ENCODE peak calls at places on chromosomes 4 and X, in ten cellular contexts. One of them, this sample, is unnamed.

GRCh38 chr4:119209077-119209476 is 3.4 kb upstream of the USP53 start:
- DNase-seq in adrenal gland: no peak
- DNase-seq in SW480: peak; percentile 77
- DNase-seq in D341Med: no peak
- DNase-seq in islet precursor cell: peak; percentile 63
- DNase-seq in AG09319: peak; percentile 51
- DNase-seq in hypothalamus: no peak
- DNase-seq in DMS79: no peak
- DNase-seq in GM23248: peak; percentile 95
- DNase-seq in dermis microvascular lymphatic vessel endothelial cell: no peak
- DNase-seq in this sample: peak; percentile 24

GRCh38 chr4:139887378-139887801 is 221.8 kb downstream of the MGST2 start:
- DNase-seq in GM23248: peak; percentile 34
- DNase-seq in DMS79: no peak
- DNase-seq in hypothalamus: no peak
- DNase-seq in adrenal gland: no peak
- DNase-seq in D341Med: no peak
- DNase-seq in SW480: no peak
- DNase-seq in AG09319: no peak
- DNase-seq in islet precursor cell: no peak
- DNase-seq in dermis microvascular lymphatic vessel endothelial cell: no peak
- DNase-seq in this sample: no peak

GRCh38 chr4:52103314-52103713 is 52.2 kb downstream of the SPATA18 start:
- DNase-seq in SW480: peak; percentile 6
- DNase-seq in AG09319: no peak
- DNase-seq in DMS79: no peak
- DNase-seq in dermis microvascular lymphatic vessel endothelial cell: peak; percentile 7
- DNase-seq in islet precursor cell: no peak
- DNase-seq in adrenal gland: no peak
- DNase-seq in GM23248: peak; percentile 56
- DNase-seq in D341Med: no peak
- DNase-seq in hypothalamus: no peak
- DNase-seq in this sample: no peak

GRCh38 chr4:108058685-108059440 is 69.2 kb downstream of the HADH start:
- DNase-seq in AG09319: no peak
- DNase-seq in GM23248: peak; percentile 78
- DNase-seq in adrenal gland: no peak
- DNase-seq in DMS79: no peak
- DNase-seq in SW480: peak; percentile 66
- DNase-seq in D341Med: no peak
- DNase-seq in dermis microvascular lymphatic vessel endothelial cell: no peak
- DNase-seq in hypothalamus: no peak
- DNase-seq in islet precursor cell: peak; percentile 97
- DNase-seq in this sample: no peak

GRCh38 chr4:74610491-74610890 is 165.6 kb downstream of the AREG start:
- DNase-seq in GM23248: no peak
- DNase-seq in SW480: no peak
- DNase-seq in AG09319: no peak
- DNase-seq in hypothalamus: no peak
- DNase-seq in dermis microvascular lymphatic vessel endothelial cell: no peak
- DNase-seq in D341Med: no peak
- DNase-seq in islet precursor cell: no peak
- DNase-seq in DMS79: no peak
- DNase-seq in adrenal gland: no peak
- DNase-seq in this sample: no peak

GRCh38 chr4:38322709-38323108 is 341.3 kb upstream of the KLF3 start:
- DNase-seq in hypothalamus: no peak
- DNase-seq in DMS79: no peak
- DNase-seq in AG09319: peak; percentile 71
- DNase-seq in dermis microvascular lymphatic vessel endothelial cell: peak; percentile 25
- DNase-seq in D341Med: no peak
- DNase-seq in islet precursor cell: no peak
- DNase-seq in adrenal gland: peak; percentile 48
- DNase-seq in SW480: peak; percentile 55
- DNase-seq in GM23248: peak; percentile 89
- DNase-seq in this sample: no peak

GRCh38 chrX:108025954-108026616 is 18.8 kb upstream of the VSIG1 start:
- DNase-seq in islet precursor cell: no peak
- DNase-seq in hypothalamus: no peak
- DNase-seq in GM23248: no peak
- DNase-seq in dermis microvascular lymphatic vessel endothelial cell: no peak
- DNase-seq in adrenal gland: no peak
- DNase-seq in AG09319: no peak
- DNase-seq in D341Med: no peak
- DNase-seq in DMS79: no peak
- DNase-seq in SW480: no peak
- DNase-seq in this sample: no peak

GRCh38 chr4:94635172-94635571 is 122.6 kb upstream of the BMPR1B start:
- DNase-seq in islet precursor cell: no peak
- DNase-seq in SW480: no peak
- DNase-seq in GM23248: peak; percentile 82
- DNase-seq in D341Med: no peak
- DNase-seq in adrenal gland: no peak
- DNase-seq in AG09319: no peak
- DNase-seq in DMS79: no peak
- DNase-seq in dermis microvascular lymphatic vessel endothelial cell: no peak
- DNase-seq in hypothalamus: no peak
- DNase-seq in this sample: no peak

GRCh38 chr4:158571736-158572135 is 50.1 kb downstream of the RXFP1 start:
- DNase-seq in DMS79: no peak
- DNase-seq in GM23248: no peak
- DNase-seq in adrenal gland: no peak
- DNase-seq in dermis microvascular lymphatic vessel endothelial cell: no peak
- DNase-seq in hypothalamus: no peak
- DNase-seq in D341Med: no peak
- DNase-seq in SW480: no peak
- DNase-seq in AG09319: no peak
- DNase-seq in islet precursor cell: no peak
- DNase-seq in this sample: no peak

GRCh38 chrX:132968282-132968681 is 9.9 kb upstream of the HS6ST2 start:
- DNase-seq in DMS79: no peak
- DNase-seq in AG09319: no peak
- DNase-seq in hypothalamus: no peak
- DNase-seq in adrenal gland: no peak
- DNase-seq in SW480: no peak
- DNase-seq in D341Med: no peak
- DNase-seq in dermis microvascular lymphatic vessel endothelial cell: no peak
- DNase-seq in GM23248: no peak
- DNase-seq in islet precursor cell: no peak
- DNase-seq in this sample: no peak

GRCh38 chr4:121792966-121793365 is 8.2 kb upstream of the EXOSC9 start:
- DNase-seq in islet precursor cell: no peak
- DNase-seq in DMS79: no peak
- DNase-seq in D341Med: no peak
- DNase-seq in adrenal gland: no peak
- DNase-seq in dermis microvascular lymphatic vessel endothelial cell: no peak
- DNase-seq in GM23248: no peak
- DNase-seq in SW480: no peak
- DNase-seq in hypothalamus: no peak
- DNase-seq in AG09319: no peak
- DNase-seq in this sample: no peak

GRCh38 chrX:130746709-130747347 is 156.2 kb downstream of the ENOX2 start:
- DNase-seq in D341Med: no peak
- DNase-seq in DMS79: no peak
- DNase-seq in adrenal gland: no peak
- DNase-seq in islet precursor cell: no peak
- DNase-seq in dermis microvascular lymphatic vessel endothelial cell: no peak
- DNase-seq in hypothalamus: no peak
- DNase-seq in GM23248: peak; percentile 54
- DNase-seq in SW480: no peak
- DNase-seq in AG09319: no peak
- DNase-seq in this sample: no peak

GRCh38 chr4:63275491-63275890 is 1133.8 kb downstream of the TECRL start:
- DNase-seq in islet precursor cell: no peak
- DNase-seq in DMS79: no peak
- DNase-seq in dermis microvascular lymphatic vessel endothelial cell: no peak
- DNase-seq in GM23248: no peak
- DNase-seq in SW480: no peak
- DNase-seq in D341Med: no peak
- DNase-seq in adrenal gland: no peak
- DNase-seq in hypothalamus: no peak
- DNase-seq in AG09319: no peak
- DNase-seq in this sample: no peak

GRCh38 chr4:159070742-159071141 is 32.1 kb upstream of the RAPGEF2 start:
- DNase-seq in islet precursor cell: no peak
- DNase-seq in AG09319: peak; percentile 45
- DNase-seq in GM23248: peak; percentile 72
- DNase-seq in adrenal gland: no peak
- DNase-seq in DMS79: no peak
- DNase-seq in hypothalamus: peak; percentile 28
- DNase-seq in D341Med: no peak
- DNase-seq in SW480: no peak
- DNase-seq in dermis microvascular lymphatic vessel endothelial cell: peak; percentile 70
- DNase-seq in this sample: no peak

GRCh38 chr4:41757521-41758156 is 9.1 kb upstream of the PHOX2B start:
- DNase-seq in AG09319: no peak
- DNase-seq in dermis microvascular lymphatic vessel endothelial cell: no peak
- DNase-seq in islet precursor cell: no peak
- DNase-seq in adrenal gland: no peak
- DNase-seq in GM23248: no peak
- DNase-seq in D341Med: no peak
- DNase-seq in hypothalamus: no peak
- DNase-seq in DMS79: no peak
- DNase-seq in SW480: no peak
- DNase-seq in this sample: no peak

GRCh38 chr4:73761856-73762255 is 21.5 kb downstream of the CXCL8 start:
- DNase-seq in SW480: no peak
- DNase-seq in islet precursor cell: no peak
- DNase-seq in AG09319: no peak
- DNase-seq in D341Med: no peak
- DNase-seq in adrenal gland: no peak
- DNase-seq in GM23248: no peak
- DNase-seq in dermis microvascular lymphatic vessel endothelial cell: no peak
- DNase-seq in DMS79: no peak
- DNase-seq in hypothalamus: no peak
- DNase-seq in this sample: no peak

This sample was measured in GM10248.